ENCODE peak calls at places on chromosomes 2 and 18, in four cellular contexts. One of them, this sample, is unnamed.
A peak's percentile ranks its signal among the peaks of the same experiment; 100 is the strongest.

GRCh38 chr2:97348265-97348664 is 235.3 kb downstream of the ANKRD36 start:
- DNase-seq in mesendoderm: peak; percentile 84
- DNase-seq in H1: no peak
- DNase-seq in IMR-90: no peak
- DNase-seq in this sample: peak; percentile 57

GRCh38 chr2:27720004-27720551 is 51.4 kb upstream of the MRPL33 start:
- DNase-seq in mesendoderm: peak; percentile 37
- DNase-seq in H1: no peak
- DNase-seq in IMR-90: peak; percentile 98
- DNase-seq in this sample: no peak

GRCh38 chr2:181268174-181268867 is 188.9 kb upstream of the ITGA4 start:
- DNase-seq in mesendoderm: no peak
- DNase-seq in H1: no peak
- DNase-seq in IMR-90: no peak
- DNase-seq in this sample: no peak

GRCh38 chr2:81529944-81530343 is 1225.4 kb upstream of the LRRTM1 start:
- DNase-seq in mesendoderm: no peak
- DNase-seq in H1: no peak
- DNase-seq in IMR-90: no peak
- DNase-seq in this sample: no peak

GRCh38 chr2:217802876-217803638 is 199.7 kb downstream of the TNS1 start:
- DNase-seq in mesendoderm: no peak
- DNase-seq in H1: no peak
- DNase-seq in IMR-90: no peak
- DNase-seq in this sample: no peak

GRCh38 chr18:54251606-54252400 is 17.5 kb upstream of the POLI start:
- DNase-seq in mesendoderm: no peak
- DNase-seq in H1: no peak
- DNase-seq in IMR-90: no peak
- DNase-seq in this sample: no peak

GRCh38 chr18:55876254-55876653 is 288.3 kb upstream of the TCF4 start:
- DNase-seq in mesendoderm: no peak
- DNase-seq in H1: no peak
- DNase-seq in IMR-90: no peak
- DNase-seq in this sample: no peak

GRCh38 chr2:222903234-222904220 is 42.7 kb downstream of the ACSL3 start:
- DNase-seq in mesendoderm: peak; percentile 66
- DNase-seq in H1: no peak
- DNase-seq in IMR-90: peak; percentile 73
- DNase-seq in this sample: no peak

GRCh38 chr18:22173928-22174301 is 4.5 kb downstream of the GATA6 start:
- DNase-seq in mesendoderm: no peak
- DNase-seq in H1: no peak
- DNase-seq in IMR-90: no peak
- DNase-seq in this sample: peak; percentile 42

GRCh38 chr2:7962191-7962590 is 719.7 kb upstream of the ID2 start:
- DNase-seq in mesendoderm: no peak
- DNase-seq in H1: no peak
- DNase-seq in IMR-90: no peak
- DNase-seq in this sample: no peak

GRCh38 chr2:64288321-64288931 is 144.2 kb upstream of the PELI1 start:
- DNase-seq in mesendoderm: no peak
- DNase-seq in H1: no peak
- DNase-seq in IMR-90: peak; percentile 83
- DNase-seq in this sample: no peak

GRCh38 chr2:38152913-38153312 is 77.0 kb upstream of the CYP1B1 start:
- DNase-seq in mesendoderm: no peak
- DNase-seq in H1: no peak
- DNase-seq in IMR-90: no peak
- DNase-seq in this sample: no peak

GRCh38 chr2:54560146-54560881 is 104.2 kb downstream of the SPTBN1 start:
- DNase-seq in mesendoderm: no peak
- DNase-seq in H1: no peak
- DNase-seq in IMR-90: peak; percentile 59
- DNase-seq in this sample: no peak

GRCh38 chr2:66275984-66276383 is 158.9 kb upstream of the MEIS1 start:
- DNase-seq in mesendoderm: peak; percentile 14
- DNase-seq in H1: no peak
- DNase-seq in IMR-90: no peak
- DNase-seq in this sample: no peak

GRCh38 chr18:35862115-35862640 is 110.3 kb upstream of the RMP24 start:
- DNase-seq in mesendoderm: no peak
- DNase-seq in H1: no peak
- DNase-seq in IMR-90: no peak
- DNase-seq in this sample: no peak

GRCh38 chr2:28359222-28360065 is 33.2 kb upstream of the FOSL2 start:
- DNase-seq in mesendoderm: no peak
- DNase-seq in H1: no peak
- DNase-seq in IMR-90: peak; percentile 66
- DNase-seq in this sample: no peak

GRCh38 chr2:9703085-9703641 is 72.4 kb upstream of the YWHAQ start:
- DNase-seq in mesendoderm: peak; percentile 59
- DNase-seq in H1: no peak
- DNase-seq in IMR-90: peak; percentile 71
- DNase-seq in this sample: no peak
- H2AK5ac ChIP-seq in mesendoderm: no peak overlapping the region
- H2AK5ac ChIP-seq in H1: no peak overlapping the region
- H2AK5ac ChIP-seq in IMR-90: peak overlapping the region; percentile 91
- H2AK5ac ChIP-seq in this sample: no peak overlapping the region

GRCh38 chr2:187520121-187520624 is 34.1 kb downstream of the TFPI start:
- DNase-seq in mesendoderm: no peak
- DNase-seq in H1: no peak
- DNase-seq in IMR-90: no peak
- DNase-seq in this sample: no peak
- H2AK5ac ChIP-seq in mesendoderm: no peak overlapping the region
- H2AK5ac ChIP-seq in H1: no peak overlapping the region
- H2AK5ac ChIP-seq in IMR-90: no peak overlapping the region
- H2AK5ac ChIP-seq in this sample: no peak overlapping the region

GRCh38 chr18:26073742-26074141 is 16.7 kb downstream of the SS18 start:
- DNase-seq in mesendoderm: no peak
- DNase-seq in H1: no peak
- DNase-seq in IMR-90: no peak
- DNase-seq in this sample: no peak
- H2AK5ac ChIP-seq in mesendoderm: no peak overlapping the region
- H2AK5ac ChIP-seq in H1: no peak overlapping the region
- H2AK5ac ChIP-seq in IMR-90: no peak overlapping the region
- H2AK5ac ChIP-seq in this sample: no peak overlapping the region

DNA sequence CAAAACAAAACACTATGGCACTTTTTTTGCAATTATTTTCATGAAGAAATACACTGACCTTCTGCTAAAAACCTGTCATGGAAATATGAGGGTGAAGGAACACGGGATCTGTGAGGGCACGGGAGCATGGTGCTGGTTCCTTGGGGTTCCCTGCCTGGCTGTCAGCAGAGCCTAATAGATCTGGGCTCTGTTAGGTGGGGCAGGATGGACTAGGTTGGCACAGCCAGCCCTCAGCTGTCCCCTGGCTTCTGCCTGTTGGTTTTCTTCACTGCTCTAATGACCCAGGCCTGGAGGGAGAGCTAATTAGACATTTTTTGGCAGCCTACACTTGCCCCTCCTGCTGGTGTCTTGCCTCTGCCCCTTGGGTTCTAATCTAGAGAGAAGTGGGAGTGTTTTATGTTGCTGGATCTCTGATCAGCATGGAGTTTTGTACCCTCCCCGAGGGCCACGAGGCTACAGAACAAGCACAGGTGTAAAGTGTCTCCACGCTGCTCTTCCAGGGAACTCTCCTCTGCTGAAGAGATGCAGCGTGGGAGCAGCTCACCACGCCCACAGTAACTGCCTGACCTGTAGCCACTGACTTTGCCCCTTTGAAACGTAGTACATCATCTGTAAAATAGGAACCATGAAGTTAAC is 199.5 kb upstream of the RASGRP3 start:
- DNase-seq in mesendoderm: no peak
- DNase-seq in H1: no peak
- DNase-seq in IMR-90: no peak
- DNase-seq in this sample: no peak
- H2AK5ac ChIP-seq in mesendoderm: no peak overlapping the region
- H2AK5ac ChIP-seq in H1: no peak overlapping the region
- H2AK5ac ChIP-seq in IMR-90: peak overlapping the region; percentile 46
- H2AK5ac ChIP-seq in this sample: no peak overlapping the region

GRCh38 chr18:58257461-58257860 is 213.4 kb downstream of the NEDD4L start:
- DNase-seq in mesendoderm: no peak
- DNase-seq in H1: no peak
- DNase-seq in IMR-90: peak; percentile 68
- DNase-seq in this sample: no peak

GRCh38 chr18:58256316-58257080 is 212.5 kb downstream of the NEDD4L start:
- DNase-seq in mesendoderm: no peak
- DNase-seq in H1: no peak
- DNase-seq in IMR-90: no peak
- DNase-seq in this sample: no peak

GRCh38 chr18:58253871-58254270 is 209.8 kb downstream of the NEDD4L start:
- DNase-seq in mesendoderm: peak; percentile 38
- DNase-seq in H1: no peak
- DNase-seq in IMR-90: no peak
- DNase-seq in this sample: no peak

GRCh38 chr18:58254873-58255511 is 211.0 kb downstream of the NEDD4L start:
- DNase-seq in mesendoderm: peak; percentile 63
- DNase-seq in H1: no peak
- DNase-seq in IMR-90: peak; percentile 51
- DNase-seq in this sample: peak; percentile 74

GRCh38 chr18:58255701-58256311 is 211.8 kb downstream of the NEDD4L start:
- DNase-seq in mesendoderm: no peak
- DNase-seq in H1: no peak
- DNase-seq in IMR-90: no peak
- DNase-seq in this sample: no peak
- H2AK5ac ChIP-seq in mesendoderm: no peak overlapping the region
- H2AK5ac ChIP-seq in H1: peak overlapping the region; percentile 9
- H2AK5ac ChIP-seq in IMR-90: peak overlapping the region; percentile 6
- H2AK5ac ChIP-seq in this sample: no peak overlapping the region

DNA sequence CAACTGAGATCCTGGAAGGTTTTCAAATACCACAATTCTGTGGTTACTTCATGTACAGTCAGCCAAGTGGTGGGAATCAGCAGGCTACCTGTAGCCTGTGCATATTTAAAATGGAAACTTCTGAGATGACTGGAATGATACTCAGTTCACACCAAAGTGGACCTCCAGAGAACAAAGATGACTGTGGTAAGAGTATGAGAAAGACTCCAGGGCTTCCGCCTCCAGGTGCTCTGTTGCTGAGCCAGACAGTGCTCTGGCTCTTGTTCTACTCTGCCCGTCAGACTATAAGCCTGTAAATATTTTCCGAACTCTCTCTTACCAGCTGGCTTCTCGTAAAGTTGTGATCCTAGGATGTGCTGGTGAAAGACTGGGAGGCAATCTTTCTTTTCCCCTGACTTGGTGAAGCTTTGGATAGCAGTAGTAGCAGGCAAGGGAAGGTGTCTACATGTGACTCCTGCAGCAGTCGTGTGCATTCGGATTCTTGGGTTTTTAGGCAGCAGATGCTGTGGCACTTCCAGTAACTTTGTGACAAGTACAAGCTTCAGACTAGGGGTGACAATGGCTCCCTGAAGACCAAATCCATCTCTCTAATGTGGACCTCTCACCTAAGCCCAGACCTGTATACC is 23.1 kb downstream of the ST3GAL5 start:
- DNase-seq in mesendoderm: no peak
- DNase-seq in H1: no peak
- DNase-seq in IMR-90: peak; percentile 41
- DNase-seq in this sample: no peak
- H2AK5ac ChIP-seq in mesendoderm: no peak overlapping the region
- H2AK5ac ChIP-seq in H1: no peak overlapping the region
- H2AK5ac ChIP-seq in IMR-90: peak overlapping the region; percentile 24
- H2AK5ac ChIP-seq in this sample: no peak overlapping the region

GRCh38 chr18:44178476-44178875 is 502.2 kb upstream of the SETBP1 start:
- DNase-seq in mesendoderm: no peak
- DNase-seq in H1: no peak
- DNase-seq in IMR-90: no peak
- DNase-seq in this sample: no peak
- H2AK5ac ChIP-seq in mesendoderm: no peak overlapping the region
- H2AK5ac ChIP-seq in H1: no peak overlapping the region
- H2AK5ac ChIP-seq in IMR-90: no peak overlapping the region
- H2AK5ac ChIP-seq in this sample: no peak overlapping the region

GRCh38 chr18:9782073-9782857 is 74.2 kb downstream of the RAB31 start:
- DNase-seq in mesendoderm: peak; percentile 69
- DNase-seq in H1: no peak
- DNase-seq in IMR-90: peak; percentile 96
- DNase-seq in this sample: no peak
- H2AK5ac ChIP-seq in mesendoderm: no peak overlapping the region
- H2AK5ac ChIP-seq in H1: no peak overlapping the region
- H2AK5ac ChIP-seq in IMR-90: peak overlapping the region; percentile 81
- H2AK5ac ChIP-seq in this sample: no peak overlapping the region

GRCh38 chr2:207895236-207895860 is 125.6 kb upstream of the FZD5 start:
- DNase-seq in mesendoderm: no peak
- DNase-seq in H1: no peak
- DNase-seq in IMR-90: no peak
- DNase-seq in this sample: no peak

GRCh38 chr2:207898354-207898695 is 127.0 kb downstream of the PLEKHM3 start:
- DNase-seq in mesendoderm: no peak
- DNase-seq in H1: no peak
- DNase-seq in IMR-90: no peak
- DNase-seq in this sample: no peak

GRCh38 chr2:207896525-207897295 is 127.0 kb upstream of the FZD5 start:
- DNase-seq in mesendoderm: peak; percentile 79
- DNase-seq in H1: peak; percentile 36
- DNase-seq in IMR-90: no peak
- DNase-seq in this sample: peak; percentile 74

GRCh38 chr2:207901401-207901800 is 123.9 kb downstream of the PLEKHM3 start:
- DNase-seq in mesendoderm: no peak
- DNase-seq in H1: no peak
- DNase-seq in IMR-90: no peak
- DNase-seq in this sample: no peak

DNA sequence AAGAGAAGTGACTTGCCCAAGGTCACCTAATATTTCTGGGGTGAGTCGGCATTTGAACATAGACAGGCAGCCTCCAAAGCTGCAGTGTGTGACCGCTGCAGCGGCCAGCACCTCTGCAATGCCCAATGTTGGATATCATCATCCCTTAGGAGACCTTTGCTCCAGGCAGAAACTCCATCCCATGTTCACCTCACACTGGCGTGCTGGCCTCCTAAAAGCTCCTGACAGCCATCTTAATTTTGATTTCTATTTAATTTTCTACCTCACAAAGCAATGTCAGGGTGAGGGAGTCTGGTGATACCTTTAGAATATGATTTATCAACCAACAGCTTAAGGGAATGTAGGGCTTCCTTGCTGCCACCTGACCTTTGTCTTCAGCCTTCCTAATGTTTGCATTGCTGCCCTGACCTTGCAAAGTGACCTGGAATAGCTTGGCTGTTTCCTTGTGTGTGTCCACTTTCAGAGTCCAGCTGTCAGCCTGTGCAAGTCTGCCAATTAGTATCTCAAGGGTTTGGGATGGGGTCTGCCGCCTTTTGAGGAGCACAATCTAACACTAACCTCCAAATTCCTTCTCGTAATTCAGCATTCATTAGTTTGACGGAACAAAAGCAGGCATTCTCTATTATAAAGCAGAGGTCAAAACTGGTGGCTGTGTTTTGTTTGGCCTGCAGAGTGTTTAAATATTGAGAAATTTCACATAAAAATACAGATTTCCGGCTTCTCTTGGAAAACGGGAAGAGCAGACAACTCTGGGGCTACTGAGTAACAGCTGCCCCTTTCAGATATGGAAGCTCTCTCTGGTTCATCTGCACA is 127.6 kb downstream of the PLEKHM3 start:
- DNase-seq in mesendoderm: no peak
- DNase-seq in H1: no peak
- DNase-seq in IMR-90: no peak
- DNase-seq in this sample: no peak
- H2AK5ac ChIP-seq in mesendoderm: no peak overlapping the region
- H2AK5ac ChIP-seq in H1: peak overlapping the region; percentile 55
- H2AK5ac ChIP-seq in IMR-90: no peak overlapping the region
- H2AK5ac ChIP-seq in this sample: no peak overlapping the region